ENCODE peak calls at places on chromosome X, in six cellular contexts. One of them, this sample, is unnamed.

GRCh38 chrX:2385224-2385623 is 115.6 kb downstream of the DHRSX start:
- DNase-seq in fibroblast of villous mesenchyme: peak
- DNase-seq in cardiac muscle cell: peak
- DNase-seq in cardiac fibroblast: peak
- DNase-seq in colonic mucosa: no peak
- DNase-seq in lower lobe of right lung: no peak
- DNase-seq in this sample: no peak

GRCh38 chrX:144946696-144947095 is 300.6 kb upstream of the SPANXN1 start:
- DNase-seq in fibroblast of villous mesenchyme: peak
- DNase-seq in cardiac muscle cell: no peak
- DNase-seq in cardiac fibroblast: no peak
- DNase-seq in colonic mucosa: no peak
- DNase-seq in lower lobe of right lung: no peak
- DNase-seq in this sample: no peak

GRCh38 chrX:101415180-101416130 is 7.4 kb downstream of the HNRNPH2 start:
- DNase-seq in fibroblast of villous mesenchyme: peak
- DNase-seq in cardiac muscle cell: peak
- DNase-seq in cardiac fibroblast: peak
- DNase-seq in colonic mucosa: peak
- DNase-seq in lower lobe of right lung: no peak
- DNase-seq in this sample: no peak

GRCh38 chrX:44106864-44107263 is 133.7 kb upstream of the NDP start:
- DNase-seq in fibroblast of villous mesenchyme: no peak
- DNase-seq in cardiac muscle cell: no peak
- DNase-seq in cardiac fibroblast: no peak
- DNase-seq in colonic mucosa: no peak
- DNase-seq in lower lobe of right lung: no peak
- DNase-seq in this sample: no peak

GRCh38 chrX:48511561-48511960 is 2.8 kb downstream of the PORCN start:
- DNase-seq in fibroblast of villous mesenchyme: no peak
- DNase-seq in cardiac muscle cell: no peak
- DNase-seq in cardiac fibroblast: peak
- DNase-seq in colonic mucosa: no peak
- DNase-seq in lower lobe of right lung: no peak
- DNase-seq in this sample: no peak

GRCh38 chrX:68807818-68808217 is 21.0 kb upstream of the EFNB1 start:
- DNase-seq in fibroblast of villous mesenchyme: peak
- DNase-seq in cardiac muscle cell: peak
- DNase-seq in cardiac fibroblast: peak
- DNase-seq in colonic mucosa: no peak
- DNase-seq in lower lobe of right lung: no peak
- DNase-seq in this sample: no peak

GRCh38 chrX:86121916-86122315 is 26.3 kb upstream of the DACH2 start:
- DNase-seq in fibroblast of villous mesenchyme: no peak
- DNase-seq in cardiac muscle cell: no peak
- DNase-seq in cardiac fibroblast: no peak
- DNase-seq in colonic mucosa: no peak
- DNase-seq in lower lobe of right lung: no peak
- DNase-seq in this sample: no peak

GRCh38 chrX:16290997-16291396 is 123.7 kb downstream of the MAGEB17 start:
- DNase-seq in fibroblast of villous mesenchyme: no peak
- DNase-seq in cardiac muscle cell: no peak
- DNase-seq in cardiac fibroblast: no peak
- DNase-seq in colonic mucosa: no peak
- DNase-seq in lower lobe of right lung: no peak
- DNase-seq in this sample: no peak

GRCh38 chrX:140040397-140040796 is 75.1 kb upstream of the CXorf66 start:
- DNase-seq in fibroblast of villous mesenchyme: no peak
- DNase-seq in cardiac muscle cell: no peak
- DNase-seq in cardiac fibroblast: no peak
- DNase-seq in colonic mucosa: no peak
- DNase-seq in lower lobe of right lung: no peak
- DNase-seq in this sample: peak

GRCh38 chrX:19870710-19871490 is 16.5 kb downstream of the SH3KBP1 start:
- DNase-seq in fibroblast of villous mesenchyme: no peak
- DNase-seq in cardiac muscle cell: no peak
- DNase-seq in cardiac fibroblast: no peak
- DNase-seq in colonic mucosa: no peak
- DNase-seq in lower lobe of right lung: no peak
- DNase-seq in this sample: no peak

GRCh38 chrX:71365356-71365875 is 741 bp upstream of the TAF1 start:
- DNase-seq in fibroblast of villous mesenchyme: no peak
- DNase-seq in cardiac muscle cell: no peak
- DNase-seq in cardiac fibroblast: no peak
- DNase-seq in colonic mucosa: no peak
- DNase-seq in lower lobe of right lung: no peak
- DNase-seq in this sample: no peak

GRCh38 chrX:38804481-38805293 is 3.4 kb downstream of the MID1IP1 start:
- DNase-seq in fibroblast of villous mesenchyme: no peak
- DNase-seq in cardiac muscle cell: peak
- DNase-seq in cardiac fibroblast: peak
- DNase-seq in colonic mucosa: no peak
- DNase-seq in lower lobe of right lung: peak
- DNase-seq in this sample: peak

GRCh38 chrX:7154040-7154597 is 6.2 kb upstream of the PUDP start:
- DNase-seq in fibroblast of villous mesenchyme: no peak
- DNase-seq in cardiac muscle cell: no peak
- DNase-seq in cardiac fibroblast: no peak
- DNase-seq in colonic mucosa: no peak
- DNase-seq in lower lobe of right lung: no peak
- DNase-seq in this sample: no peak

GRCh38 chrX:3518870-3519269 is 172.4 kb upstream of the MXRA5 start:
- DNase-seq in fibroblast of villous mesenchyme: peak
- DNase-seq in cardiac muscle cell: peak
- DNase-seq in cardiac fibroblast: peak
- DNase-seq in colonic mucosa: peak
- DNase-seq in lower lobe of right lung: no peak
- DNase-seq in this sample: peak

GRCh38 chrX:22429704-22430103 is 157.0 kb downstream of the CBLL2 start:
- DNase-seq in fibroblast of villous mesenchyme: peak
- DNase-seq in cardiac muscle cell: no peak
- DNase-seq in cardiac fibroblast: no peak
- DNase-seq in colonic mucosa: no peak
- DNase-seq in lower lobe of right lung: no peak
- DNase-seq in this sample: no peak

GRCh38 chrX:154762529-154763296 is at the start of gene DKC1:
- DNase-seq in fibroblast of villous mesenchyme: peak
- DNase-seq in cardiac muscle cell: peak
- DNase-seq in cardiac fibroblast: peak
- DNase-seq in colonic mucosa: peak
- DNase-seq in lower lobe of right lung: peak
- DNase-seq in this sample: peak

GRCh38 chrX:42755820-42756219 is 22.1 kb downstream of the PPP1R2C start:
- DNase-seq in fibroblast of villous mesenchyme: peak
- DNase-seq in cardiac muscle cell: peak
- DNase-seq in cardiac fibroblast: peak
- DNase-seq in colonic mucosa: no peak
- DNase-seq in lower lobe of right lung: peak
- DNase-seq in this sample: no peak

GRCh38 chrX:39427492-39428289 is 626.4 kb downstream of the MID1IP1 start:
- DNase-seq in fibroblast of villous mesenchyme: peak
- DNase-seq in cardiac muscle cell: peak
- DNase-seq in cardiac fibroblast: peak
- DNase-seq in colonic mucosa: no peak
- DNase-seq in lower lobe of right lung: no peak
- DNase-seq in this sample: no peak

GRCh38 chrX:22396408-22396807 is 123.7 kb downstream of the CBLL2 start:
- DNase-seq in fibroblast of villous mesenchyme: no peak
- DNase-seq in cardiac muscle cell: no peak
- DNase-seq in cardiac fibroblast: no peak
- DNase-seq in colonic mucosa: no peak
- DNase-seq in lower lobe of right lung: no peak
- DNase-seq in this sample: no peak

GRCh38 chrX:22329783-22330182 is 57.1 kb downstream of the CBLL2 start:
- DNase-seq in fibroblast of villous mesenchyme: no peak
- DNase-seq in cardiac muscle cell: no peak
- DNase-seq in cardiac fibroblast: no peak
- DNase-seq in colonic mucosa: no peak
- DNase-seq in lower lobe of right lung: no peak
- DNase-seq in this sample: no peak

GRCh38 chrX:141759238-141759637 is 60.7 kb upstream of the SPANXD start:
- DNase-seq in fibroblast of villous mesenchyme: no peak
- DNase-seq in cardiac muscle cell: no peak
- DNase-seq in cardiac fibroblast: no peak
- DNase-seq in colonic mucosa: no peak
- DNase-seq in lower lobe of right lung: no peak
- DNase-seq in this sample: no peak

GRCh38 chrX:154308108-154308946 is 12.7 kb downstream of the TKTL1 start:
- DNase-seq in fibroblast of villous mesenchyme: peak
- DNase-seq in cardiac muscle cell: peak
- DNase-seq in cardiac fibroblast: peak
- DNase-seq in colonic mucosa: peak
- DNase-seq in lower lobe of right lung: peak
- DNase-seq in this sample: peak

DNA sequence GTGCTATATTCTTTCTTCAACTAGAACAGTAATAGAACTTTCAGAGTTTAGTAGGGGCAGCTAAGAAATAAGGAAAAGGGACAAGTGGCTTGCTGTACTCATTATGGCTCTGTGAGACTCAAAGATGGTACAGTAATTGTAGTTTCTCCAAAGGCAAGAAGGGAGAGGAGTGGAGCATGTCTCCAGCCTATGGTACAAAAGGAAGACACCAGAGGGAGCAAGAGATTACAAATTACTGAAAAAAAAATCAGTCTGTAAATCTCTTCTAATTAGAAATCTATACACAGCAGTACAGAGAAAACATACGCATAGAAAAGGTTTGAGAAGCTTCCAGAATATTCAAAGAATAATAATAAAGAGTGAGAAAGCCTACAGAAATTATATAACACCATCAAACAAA is 61.4 kb downstream of the KLHL4 start:
- DNase-seq in fibroblast of villous mesenchyme: no peak
- DNase-seq in cardiac muscle cell: peak
- DNase-seq in cardiac fibroblast: peak
- DNase-seq in colonic mucosa: no peak
- DNase-seq in lower lobe of right lung: no peak
- DNase-seq in this sample: no peak
- TF ChIP-seq CTCF in fibroblast of villous mesenchyme: peak
- TF ChIP-seq CTCF in cardiac muscle cell: peak
- TF ChIP-seq CTCF in cardiac fibroblast: peak
- TF ChIP-seq CTCF in colonic mucosa: no peak
- TF ChIP-seq CTCF in lower lobe of right lung: no peak
- TF ChIP-seq CTCF in this sample: no peak

DNA sequence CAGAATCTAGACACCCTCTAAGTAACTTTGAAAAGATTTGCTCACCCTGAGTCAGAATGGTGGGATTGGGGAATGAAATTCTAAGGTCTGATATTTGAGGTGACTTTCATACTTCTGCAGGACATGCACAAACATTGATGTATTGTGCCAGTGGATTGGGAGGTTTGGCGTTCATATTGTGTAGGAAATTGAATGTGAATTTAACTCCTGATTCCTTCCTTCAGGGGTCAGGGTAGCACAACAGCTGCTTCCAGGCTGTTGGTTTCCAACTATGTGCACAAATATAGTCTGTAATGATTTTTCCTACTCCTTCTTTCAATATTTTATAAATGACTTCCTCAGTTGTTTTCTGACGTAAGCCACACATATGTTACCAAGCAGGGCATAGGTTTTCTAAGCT is 3.1 kb downstream of the IL1RAPL1 start:
- DNase-seq in fibroblast of villous mesenchyme: no peak
- DNase-seq in cardiac muscle cell: peak
- DNase-seq in cardiac fibroblast: peak
- DNase-seq in colonic mucosa: no peak
- DNase-seq in lower lobe of right lung: no peak
- DNase-seq in this sample: no peak
- TF ChIP-seq CTCF in fibroblast of villous mesenchyme: no peak
- TF ChIP-seq CTCF in cardiac muscle cell: peak
- TF ChIP-seq CTCF in cardiac fibroblast: no peak
- TF ChIP-seq CTCF in colonic mucosa: no peak
- TF ChIP-seq CTCF in lower lobe of right lung: no peak
- TF ChIP-seq CTCF in this sample: no peak

GRCh38 chrX:129445436-129445835 is 77.9 kb downstream of the SMARCA1 start:
- DNase-seq in fibroblast of villous mesenchyme: no peak
- DNase-seq in cardiac muscle cell: no peak
- DNase-seq in cardiac fibroblast: no peak
- DNase-seq in colonic mucosa: no peak
- DNase-seq in lower lobe of right lung: no peak
- DNase-seq in this sample: no peak

GRCh38 chrX:129452523-129452922 is 70.8 kb downstream of the SMARCA1 start:
- DNase-seq in fibroblast of villous mesenchyme: no peak
- DNase-seq in cardiac muscle cell: no peak
- DNase-seq in cardiac fibroblast: no peak
- DNase-seq in colonic mucosa: no peak
- DNase-seq in lower lobe of right lung: no peak
- DNase-seq in this sample: no peak

GRCh38 chrX:129450123-129450522 is 73.2 kb downstream of the SMARCA1 start:
- DNase-seq in fibroblast of villous mesenchyme: no peak
- DNase-seq in cardiac muscle cell: no peak
- DNase-seq in cardiac fibroblast: no peak
- DNase-seq in colonic mucosa: no peak
- DNase-seq in lower lobe of right lung: no peak
- DNase-seq in this sample: no peak

DNA sequence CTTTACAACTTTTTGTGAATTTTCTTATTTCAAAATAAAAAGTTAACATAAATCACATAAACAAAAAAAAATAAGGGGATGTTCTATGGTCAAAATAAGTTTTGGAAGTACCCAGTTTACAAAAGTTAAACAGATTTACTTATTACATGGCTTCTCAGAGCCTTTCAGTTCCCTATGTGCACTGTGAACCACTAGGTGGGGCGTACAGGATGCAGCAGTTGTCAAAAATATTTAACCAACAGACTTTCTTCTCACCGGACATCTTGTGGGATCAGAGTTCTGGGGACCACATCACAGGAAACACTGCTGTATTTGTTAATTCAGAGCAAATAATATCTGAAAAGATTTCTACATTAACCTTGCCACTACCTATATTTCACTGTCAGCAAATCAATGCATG is 74.1 kb downstream of the SMARCA1 start:
- DNase-seq in fibroblast of villous mesenchyme: no peak
- DNase-seq in cardiac muscle cell: no peak
- DNase-seq in cardiac fibroblast: no peak
- DNase-seq in colonic mucosa: no peak
- DNase-seq in lower lobe of right lung: no peak
- DNase-seq in this sample: no peak
- TF ChIP-seq CTCF in fibroblast of villous mesenchyme: no peak
- TF ChIP-seq CTCF in cardiac muscle cell: no peak
- TF ChIP-seq CTCF in cardiac fibroblast: no peak
- TF ChIP-seq CTCF in colonic mucosa: no peak
- TF ChIP-seq CTCF in lower lobe of right lung: no peak
- TF ChIP-seq CTCF in this sample: no peak

DNA sequence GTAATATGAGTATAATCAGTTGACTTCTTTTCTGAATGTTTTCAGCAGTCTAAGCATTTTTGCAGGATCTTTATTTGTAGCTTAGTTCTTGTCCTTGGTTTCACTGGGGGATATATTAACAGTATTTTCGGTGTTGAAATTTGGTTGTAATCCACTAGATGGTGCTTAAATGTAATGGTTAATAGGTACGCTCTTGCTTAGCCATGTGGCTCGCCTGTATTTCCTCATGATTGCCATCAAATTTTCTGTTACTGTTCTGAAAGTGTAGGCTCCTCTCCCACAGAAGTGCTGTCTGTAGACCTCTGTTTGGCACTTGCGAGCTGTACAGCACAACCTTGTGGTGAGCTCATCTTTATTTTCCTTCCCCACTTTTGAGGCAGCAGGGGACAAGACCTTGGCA is 3.9 kb upstream of the FAAH2 start:
- DNase-seq in fibroblast of villous mesenchyme: no peak
- DNase-seq in cardiac muscle cell: no peak
- DNase-seq in cardiac fibroblast: no peak
- DNase-seq in colonic mucosa: no peak
- DNase-seq in lower lobe of right lung: no peak
- DNase-seq in this sample: no peak
- TF ChIP-seq CTCF in fibroblast of villous mesenchyme: no peak
- TF ChIP-seq CTCF in cardiac muscle cell: no peak
- TF ChIP-seq CTCF in cardiac fibroblast: no peak
- TF ChIP-seq CTCF in colonic mucosa: no peak
- TF ChIP-seq CTCF in lower lobe of right lung: no peak
- TF ChIP-seq CTCF in this sample: no peak

This sample was measured in Peyer's patch.